ENCODE peak calls at places on chromosomes 11 and 22, in four cellular contexts. J is H1, R is K562, K is HepG2. C is an unnamed sample.

GRCh38 chr11:108872781-108873291 is 208.0 kb downstream of the DDX10 start:
- DNase-seq in R (no peak), K (no peak), J (no peak), C (no peak)

GRCh38 chr11:108788565-108789199 is 123.8 kb downstream of the DDX10 start:
- DNase-seq in K (peak; percentile 25), R (no peak), J (peak; percentile 52), C (no peak)

GRCh38 chr11:18493310-18493709 is 33.4 kb downstream of the TSG101 start:
- DNase-seq in K (no peak), J (no peak), R (no peak), C (no peak)

GRCh38 chr11:65423516-65424199 is 1.1 kb downstream of the NEAT1 start:
- DNase-seq in J (no peak), K (no peak), R (no peak), C (no peak)

GRCh38 chr11:94769897-94770296 is 1.7 kb downstream of the AMOTL1 start:
- DNase-seq in K (no peak), R (no peak), J (no peak), C (no peak)

GRCh38 chr11:77990981-77991380 is 3.5 kb downstream of the INTS4 start:
- DNase-seq in K (no peak), R (no peak), J (no peak), C (no peak)

GRCh38 chr11:102831128-102831708 is 12.2 kb downstream of the MMP3 start:
- DNase-seq in R (no peak), J (peak; percentile 71), K (peak; percentile 4), C (no peak)

GRCh38 chr22:23888615-23889401 is 5.4 kb upstream of the MIF start:
- DNase-seq in K (peak; percentile 52), J (no peak), R (peak; percentile 26), C (no peak)

GRCh38 chr11:12376259-12376971 is 956 bp upstream of the PARVA start:
- DNase-seq in J (no peak), R (no peak), K (no peak), C (no peak)

GRCh38 chr11:29260939-29261705 is 755.7 kb downstream of the KCNA4 start:
- DNase-seq in K (peak; percentile 51), J (no peak), R (no peak), C (no peak)

GRCh38 chr11:129728571-129728970 is 87.1 kb upstream of the TMEM45B start:
- DNase-seq in R (no peak), K (no peak), J (no peak), C (no peak)

GRCh38 chr11:85348945-85349344 is 278.2 kb downstream of the DLG2 start:
- DNase-seq in R (no peak), K (no peak), J (no peak), C (no peak)

GRCh38 chr22:46902998-46903916 is 140.8 kb downstream of the TBC1D22A start:
- DNase-seq in K (no peak), R (no peak), J (peak; percentile 69), C (no peak)

GRCh38 chr22:19148417-19149046 is 1.6 kb downstream of the GSC2 start:
- DNase-seq in J (no peak), K (no peak), R (no peak), C (no peak)

GRCh38 chr11:120510406-120511115 is 987 bp upstream of the GRIK4 start:
- DNase-seq in R (no peak), J (no peak), K (no peak), C (no peak)

GRCh38 chr22:30017375-30017774 is 62.9 kb upstream of the HORMAD2 start:
- DNase-seq in K (no peak), J (no peak), R (no peak), C (no peak)

GRCh38 chr11:22461626-22462025 is 123.4 kb downstream of the SLC17A6 start:
- DNase-seq in J (no peak), K (no peak), R (no peak), C (no peak)

GRCh38 chr22:28560005-28560742 is 119.5 kb downstream of the TTC28 start:
- DNase-seq in J (no peak), K (no peak), R (peak; percentile 78), C (no peak)

GRCh38 chr22:36755316-36755715 is 20.6 kb downstream of the IFT27 start:
- DNase-seq in J (no peak), K (no peak), R (no peak), C (no peak)

GRCh38 chr22:29270475-29271271 is 2.6 kb downstream of the EWSR1 start:
- DNase-seq in J (no peak), K (peak; percentile 69), R (no peak), C (no peak)

GRCh38 chr22:38850941-38851849 is 7.4 kb upstream of the NPTXR start:
- DNase-seq in K (no peak), J (no peak), R (no peak), C (no peak)

GRCh38 chr11:30049214-30049613 is 32.4 kb upstream of the KCNA4 start:
- DNase-seq in J (no peak), K (no peak), R (no peak), C (no peak)

GRCh38 chr11:70064726-70065317 is 13.3 kb upstream of the ANO1 start:
- DNase-seq in R (no peak), J (peak; percentile 41), K (no peak), C (no peak)

GRCh38 chr11:109696191-109696897 is 274.4 kb downstream of the C11orf87 start:
- DNase-seq in R (no peak), K (no peak), J (no peak), C (no peak)

GRCh38 chr11:720017-720641 is 14.1 kb downstream of the EPS8L2 start:
- DNase-seq in J (no peak), R (peak; percentile 4), K (no peak), C (no peak)

GRCh38 chr11:32385998-32386397 is 49.3 kb downstream of the WT1 start:
- DNase-seq in J (no peak), R (peak; percentile 56), K (peak; percentile 17), C (no peak)

GRCh38 chr11:72179049-72179803 is 12.7 kb upstream of the FOLR1 start:
- DNase-seq in J (no peak), R (no peak), K (no peak), C (no peak)

GRCh38 chr11:47185305-47186075 is 744 bp downstream of the PACSIN3 start:
- DNase-seq in K (peak; percentile 86), J (peak; percentile 87), R (peak; percentile 29), C (no peak)

GRCh38 chr11:2267306-2267861 is 3.0 kb downstream of the ASCL2 start:
- DNase-seq in R (peak; percentile 47), K (no peak), J (no peak), C (no peak)

GRCh38 chr11:2267871-2268825 is 2.2 kb downstream of the ASCL2 start:
- DNase-seq in K (no peak), R (no peak), J (no peak), C (no peak)

GRCh38 chr11:2270322-2271076 is at the start of gene ASCL2:
- DNase-seq in K (no peak), R (peak; percentile 38), J (no peak), C (no peak)

GRCh38 chr11:2269601-2270321 is 627 bp downstream of the ASCL2 start:
- DNase-seq in R (peak; percentile 58), J (peak; percentile 76), K (no peak), C (no peak)

DNA sequence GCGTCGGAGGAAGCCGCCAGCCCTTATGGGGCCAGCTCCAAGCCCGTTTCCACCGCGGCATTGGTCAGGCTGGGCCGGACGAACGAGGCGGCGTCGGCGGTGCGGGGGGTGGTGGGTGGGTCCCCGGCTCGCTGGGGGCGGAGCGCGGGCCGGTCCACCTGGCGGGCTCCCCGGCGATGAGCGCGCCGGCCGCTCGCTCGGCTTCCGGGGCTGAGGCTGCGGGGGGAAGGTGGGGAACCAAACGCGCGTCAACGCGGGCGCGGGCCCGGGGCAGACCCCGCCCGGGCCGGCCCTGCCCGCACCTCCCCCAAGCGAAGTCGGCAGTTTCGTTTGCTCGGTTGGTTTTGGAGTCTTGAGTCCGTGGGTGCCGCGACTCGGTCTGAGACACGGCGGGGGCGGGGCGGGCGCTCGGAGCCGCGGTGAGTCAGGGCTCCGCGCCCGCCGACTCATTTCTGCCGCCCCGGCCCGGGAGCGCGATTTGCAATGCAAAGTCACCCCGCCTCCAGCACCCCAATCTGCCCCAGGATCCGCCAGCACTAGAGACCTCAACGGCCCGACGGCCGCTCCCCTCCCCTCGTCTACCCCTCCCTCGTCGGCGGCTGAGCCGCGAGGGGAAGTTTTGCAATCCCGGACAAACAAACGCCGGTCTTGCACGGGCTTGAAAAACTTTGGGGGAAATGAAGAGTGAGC is 1.3 kb downstream of the ASCL2 start:
- DNase-seq in J (peak; percentile 71), R (peak; percentile 84), K (peak; percentile 64), C (no peak)
- TF ChIP-seq CBX5 in J (no peak), R (no peak), K (peak; percentile 45), C (no peak)

GRCh38 chr22:40041738-40042137 is 47.0 kb downstream of the FAM83F start:
- DNase-seq in J (no peak), K (no peak), R (no peak), C (no peak)

GRCh38 chr22:40043086-40043485 is 48.3 kb downstream of the FAM83F start:
- DNase-seq in R (no peak), K (no peak), J (no peak), C (no peak)

GRCh38 chr22:40042312-40042711 is 47.6 kb downstream of the FAM83F start:
- DNase-seq in K (no peak), R (no peak), J (no peak), C (no peak)

GRCh38 chr22:40039482-40039881 is 44.7 kb downstream of the FAM83F start:
- DNase-seq in J (no peak), K (no peak), R (no peak), C (no peak)

DNA sequence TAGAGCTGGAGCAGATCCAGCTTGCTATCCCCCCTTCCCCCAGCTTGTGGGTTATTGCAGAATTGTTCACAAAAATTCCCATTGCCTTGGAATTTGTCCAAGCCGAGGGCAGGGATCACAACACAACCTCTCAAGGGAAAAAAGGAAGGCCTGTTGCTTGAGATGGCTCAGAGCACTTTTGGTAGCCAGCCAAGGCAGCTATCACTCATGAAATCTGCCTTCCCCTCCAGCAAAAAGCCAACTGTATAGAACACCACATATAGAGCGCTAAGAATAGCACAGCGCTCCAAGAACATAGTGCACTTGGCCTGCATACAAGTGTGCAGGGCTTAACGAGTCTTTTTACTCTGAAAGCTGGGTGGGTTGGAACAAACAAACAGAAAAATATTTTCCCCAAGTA is 46.2 kb downstream of the FAM83F start:
- DNase-seq in J (no peak), R (peak; percentile 25), K (no peak), C (no peak)
- TF ChIP-seq CBX5 in J (no peak), R (no peak), K (no peak), C (no peak)

DNA sequence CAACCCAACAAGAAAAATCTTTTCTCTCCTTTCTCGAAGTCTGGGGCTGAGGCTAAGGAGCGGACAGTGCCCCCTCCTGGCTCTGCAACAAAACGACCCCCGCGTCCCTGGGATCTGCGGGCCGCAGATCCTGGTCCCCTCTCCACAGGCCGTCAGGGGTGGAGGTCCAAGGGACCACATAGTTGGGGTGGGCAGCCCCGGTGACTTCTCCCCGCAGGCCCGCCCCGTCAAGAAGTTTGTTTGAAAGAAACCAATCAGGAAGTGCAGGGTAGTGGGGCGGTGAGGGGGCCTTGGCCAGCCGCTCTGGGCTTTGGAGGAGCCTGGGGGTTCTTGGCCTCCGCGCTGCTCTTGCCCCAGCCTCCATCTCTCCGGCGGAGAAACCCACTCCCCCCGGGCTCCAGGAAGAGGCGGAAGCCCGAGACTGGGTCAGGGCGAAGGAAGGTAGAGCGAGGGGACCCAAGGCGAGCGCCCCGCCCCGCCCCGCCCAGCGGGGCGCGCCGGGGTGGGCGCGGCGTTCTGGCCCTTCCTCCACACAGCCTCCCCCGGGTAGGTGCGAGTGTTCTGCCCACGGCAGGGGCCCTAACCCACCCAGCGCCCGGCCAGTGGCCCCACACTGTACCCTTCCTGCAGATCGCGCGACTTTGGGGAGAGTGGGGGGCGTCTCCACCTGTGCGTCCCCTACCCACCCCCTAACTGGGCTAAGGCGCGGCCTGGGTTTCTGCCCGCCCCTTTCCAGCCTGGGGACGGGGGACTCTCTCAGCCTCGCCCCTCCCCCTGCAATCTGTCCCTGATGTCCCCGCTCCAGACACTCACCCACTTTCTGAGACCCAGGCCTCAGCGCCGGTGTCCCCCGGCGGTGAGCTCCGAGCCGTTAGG is 1.3 kb downstream of the TP53I11 start:
- DNase-seq in R (peak; percentile 48), J (peak; percentile 83), K (no peak), C (no peak)
- TF ChIP-seq CBX5 in R (no peak), J (no peak), K (no peak), C (no peak)

GRCh38 chr11:36550385-36551115 is 17.3 kb upstream of the RAG1 start:
- DNase-seq in R (no peak), J (no peak), K (no peak), C (no peak)
- TF ChIP-seq CBX5 in R (no peak), J (no peak), K (no peak), C (no peak)

C was measured in GM12878.